ENCODE peak calls at places on chromosome 3, in eight cellular contexts. One of them, this sample, is unnamed.

GRCh38 chr3:140777631-140778030 is 99.8 kb downstream of the TRIM42 start:
- DNase-seq in GM23338: no peak
- DNase-seq in stomach: no peak
- DNase-seq in coronary artery: no peak
- DNase-seq in cardiac muscle cell: no peak
- DNase-seq in fibroblast of lung: no peak
- DNase-seq in body of pancreas: no peak
- DNase-seq in mammary epithelial cell: no peak
- DNase-seq in this sample: no peak

GRCh38 chr3:1048558-1048957 is 44.3 kb upstream of the CNTN6 start:
- DNase-seq in GM23338: no peak
- DNase-seq in cardiac muscle cell: no peak
- DNase-seq in fibroblast of lung: no peak
- DNase-seq in body of pancreas: no peak
- DNase-seq in coronary artery: no peak
- DNase-seq in mammary epithelial cell: no peak
- DNase-seq in stomach: no peak
- DNase-seq in this sample: no peak

GRCh38 chr3:65080432-65080831 is 392.6 kb upstream of the ADAMTS9 start:
- DNase-seq in body of pancreas: no peak
- DNase-seq in coronary artery: no peak
- DNase-seq in mammary epithelial cell: no peak
- DNase-seq in cardiac muscle cell: no peak
- DNase-seq in stomach: no peak
- DNase-seq in fibroblast of lung: no peak
- DNase-seq in GM23338: peak
- DNase-seq in this sample: no peak

GRCh38 chr3:14863324-14864100 is 44.8 kb downstream of the FGD5 start:
- DNase-seq in GM23338: peak
- DNase-seq in body of pancreas: no peak
- DNase-seq in coronary artery: no peak
- DNase-seq in mammary epithelial cell: no peak
- DNase-seq in fibroblast of lung: no peak
- DNase-seq in cardiac muscle cell: no peak
- DNase-seq in stomach: no peak
- DNase-seq in this sample: no peak

GRCh38 chr3:139732729-139733128 is 55.0 kb upstream of the NMNAT3 start:
- DNase-seq in GM23338: no peak
- DNase-seq in stomach: no peak
- DNase-seq in cardiac muscle cell: no peak
- DNase-seq in body of pancreas: no peak
- DNase-seq in fibroblast of lung: no peak
- DNase-seq in mammary epithelial cell: no peak
- DNase-seq in coronary artery: no peak
- DNase-seq in this sample: no peak

GRCh38 chr3:42655980-42656679 is 2.6 kb downstream of the ZBTB47 start:
- DNase-seq in stomach: no peak
- DNase-seq in fibroblast of lung: peak
- DNase-seq in GM23338: peak
- DNase-seq in coronary artery: peak
- DNase-seq in body of pancreas: no peak
- DNase-seq in mammary epithelial cell: peak
- DNase-seq in cardiac muscle cell: peak
- DNase-seq in this sample: peak

GRCh38 chr3:111156506-111156905 is 84.9 kb downstream of the NECTIN3 start:
- DNase-seq in body of pancreas: no peak
- DNase-seq in GM23338: peak
- DNase-seq in fibroblast of lung: no peak
- DNase-seq in mammary epithelial cell: no peak
- DNase-seq in stomach: no peak
- DNase-seq in coronary artery: no peak
- DNase-seq in cardiac muscle cell: peak
- DNase-seq in this sample: no peak

GRCh38 chr3:184129012-184129411 is 6.1 kb upstream of the EIF2B5 start:
- DNase-seq in GM23338: peak
- DNase-seq in stomach: peak
- DNase-seq in fibroblast of lung: peak
- DNase-seq in mammary epithelial cell: peak
- DNase-seq in coronary artery: no peak
- DNase-seq in body of pancreas: no peak
- DNase-seq in cardiac muscle cell: peak
- DNase-seq in this sample: no peak

GRCh38 chr3:110685630-110686029 is 386.0 kb upstream of the NECTIN3 start:
- DNase-seq in cardiac muscle cell: no peak
- DNase-seq in GM23338: peak
- DNase-seq in stomach: no peak
- DNase-seq in coronary artery: no peak
- DNase-seq in fibroblast of lung: no peak
- DNase-seq in mammary epithelial cell: no peak
- DNase-seq in body of pancreas: no peak
- DNase-seq in this sample: no peak

GRCh38 chr3:41963823-41964222 is 1.9 kb upstream of the ULK4 start:
- DNase-seq in mammary epithelial cell: no peak
- DNase-seq in GM23338: no peak
- DNase-seq in body of pancreas: no peak
- DNase-seq in stomach: no peak
- DNase-seq in cardiac muscle cell: no peak
- DNase-seq in fibroblast of lung: no peak
- DNase-seq in coronary artery: no peak
- DNase-seq in this sample: no peak

GRCh38 chr3:8773941-8774542 is 4.6 kb upstream of the OXTR start:
- DNase-seq in stomach: no peak
- DNase-seq in mammary epithelial cell: no peak
- DNase-seq in cardiac muscle cell: no peak
- DNase-seq in body of pancreas: no peak
- DNase-seq in coronary artery: no peak
- DNase-seq in GM23338: no peak
- DNase-seq in fibroblast of lung: no peak
- DNase-seq in this sample: no peak

GRCh38 chr3:95399580-95399979 is 1336.7 kb downstream of the NSUN3 start:
- DNase-seq in fibroblast of lung: no peak
- DNase-seq in stomach: no peak
- DNase-seq in coronary artery: no peak
- DNase-seq in cardiac muscle cell: no peak
- DNase-seq in mammary epithelial cell: no peak
- DNase-seq in GM23338: no peak
- DNase-seq in body of pancreas: no peak
- DNase-seq in this sample: peak

GRCh38 chr3:197926418-197926817 is 23.6 kb upstream of the RPL35A start:
- DNase-seq in body of pancreas: no peak
- DNase-seq in stomach: no peak
- DNase-seq in coronary artery: no peak
- DNase-seq in fibroblast of lung: no peak
- DNase-seq in cardiac muscle cell: no peak
- DNase-seq in mammary epithelial cell: no peak
- DNase-seq in GM23338: peak
- DNase-seq in this sample: no peak

GRCh38 chr3:43960448-43960840 is 269.7 kb downstream of the ABHD5 start:
- DNase-seq in cardiac muscle cell: peak
- DNase-seq in stomach: no peak
- DNase-seq in GM23338: no peak
- DNase-seq in body of pancreas: no peak
- DNase-seq in fibroblast of lung: peak
- DNase-seq in coronary artery: no peak
- DNase-seq in mammary epithelial cell: no peak
- DNase-seq in this sample: no peak

GRCh38 chr3:74575857-74576256 is 38.6 kb downstream of the CNTN3 start:
- DNase-seq in coronary artery: no peak
- DNase-seq in mammary epithelial cell: no peak
- DNase-seq in fibroblast of lung: no peak
- DNase-seq in body of pancreas: no peak
- DNase-seq in GM23338: peak
- DNase-seq in cardiac muscle cell: no peak
- DNase-seq in stomach: no peak
- DNase-seq in this sample: no peak

GRCh38 chr3:172203522-172204258 is 164.3 kb downstream of the FNDC3B start:
- DNase-seq in coronary artery: no peak
- DNase-seq in body of pancreas: peak
- DNase-seq in GM23338: no peak
- DNase-seq in mammary epithelial cell: peak
- DNase-seq in cardiac muscle cell: peak
- DNase-seq in stomach: peak
- DNase-seq in fibroblast of lung: no peak
- DNase-seq in this sample: no peak

GRCh38 chr3:172201136-172201989 is 162.0 kb downstream of the FNDC3B start:
- DNase-seq in coronary artery: peak
- DNase-seq in fibroblast of lung: peak
- DNase-seq in cardiac muscle cell: peak
- DNase-seq in body of pancreas: peak
- DNase-seq in mammary epithelial cell: peak
- DNase-seq in GM23338: no peak
- DNase-seq in stomach: peak
- DNase-seq in this sample: no peak

GRCh38 chr3:172204716-172205115 is 165.3 kb downstream of the FNDC3B start:
- DNase-seq in stomach: no peak
- DNase-seq in cardiac muscle cell: no peak
- DNase-seq in fibroblast of lung: no peak
- DNase-seq in coronary artery: no peak
- DNase-seq in body of pancreas: no peak
- DNase-seq in mammary epithelial cell: no peak
- DNase-seq in GM23338: no peak
- DNase-seq in this sample: no peak

GRCh38 chr3:172201990-172202318 is 162.6 kb downstream of the FNDC3B start:
- DNase-seq in mammary epithelial cell: peak
- DNase-seq in cardiac muscle cell: peak
- DNase-seq in fibroblast of lung: peak
- DNase-seq in stomach: no peak
- DNase-seq in GM23338: no peak
- DNase-seq in coronary artery: no peak
- DNase-seq in body of pancreas: no peak
- DNase-seq in this sample: no peak

GRCh38 chr3:172202797-172203196 is 163.4 kb downstream of the FNDC3B start:
- DNase-seq in cardiac muscle cell: no peak
- DNase-seq in fibroblast of lung: no peak
- DNase-seq in mammary epithelial cell: no peak
- DNase-seq in GM23338: no peak
- DNase-seq in stomach: no peak
- DNase-seq in body of pancreas: no peak
- DNase-seq in coronary artery: no peak
- DNase-seq in this sample: no peak
- TF ChIP-seq CTCF in cardiac muscle cell: peak
- TF ChIP-seq CTCF in fibroblast of lung: no peak
- TF ChIP-seq CTCF in mammary epithelial cell: no peak
- TF ChIP-seq CTCF in GM23338: no peak
- TF ChIP-seq CTCF in stomach: no peak
- TF ChIP-seq CTCF in body of pancreas: no peak
- TF ChIP-seq CTCF in coronary artery: no peak
- TF ChIP-seq CTCF in this sample: no peak

GRCh38 chr3:177932750-177933660 is 603.2 kb upstream of the KCNMB2 start:
- DNase-seq in stomach: no peak
- DNase-seq in cardiac muscle cell: peak
- DNase-seq in coronary artery: no peak
- DNase-seq in body of pancreas: no peak
- DNase-seq in fibroblast of lung: no peak
- DNase-seq in mammary epithelial cell: no peak
- DNase-seq in GM23338: no peak
- DNase-seq in this sample: no peak

GRCh38 chr3:177932346-177932745 is 603.9 kb upstream of the KCNMB2 start:
- DNase-seq in cardiac muscle cell: peak
- DNase-seq in fibroblast of lung: no peak
- DNase-seq in GM23338: no peak
- DNase-seq in coronary artery: no peak
- DNase-seq in stomach: no peak
- DNase-seq in mammary epithelial cell: no peak
- DNase-seq in body of pancreas: no peak
- DNase-seq in this sample: no peak

GRCh38 chr3:177935008-177935407 is 601.2 kb upstream of the KCNMB2 start:
- DNase-seq in GM23338: no peak
- DNase-seq in mammary epithelial cell: no peak
- DNase-seq in stomach: no peak
- DNase-seq in cardiac muscle cell: no peak
- DNase-seq in fibroblast of lung: no peak
- DNase-seq in body of pancreas: no peak
- DNase-seq in coronary artery: no peak
- DNase-seq in this sample: no peak

GRCh38 chr3:177931346-177931745 is 604.9 kb upstream of the KCNMB2 start:
- DNase-seq in fibroblast of lung: no peak
- DNase-seq in mammary epithelial cell: no peak
- DNase-seq in stomach: no peak
- DNase-seq in cardiac muscle cell: no peak
- DNase-seq in body of pancreas: no peak
- DNase-seq in coronary artery: no peak
- DNase-seq in GM23338: no peak
- DNase-seq in this sample: no peak

DNA sequence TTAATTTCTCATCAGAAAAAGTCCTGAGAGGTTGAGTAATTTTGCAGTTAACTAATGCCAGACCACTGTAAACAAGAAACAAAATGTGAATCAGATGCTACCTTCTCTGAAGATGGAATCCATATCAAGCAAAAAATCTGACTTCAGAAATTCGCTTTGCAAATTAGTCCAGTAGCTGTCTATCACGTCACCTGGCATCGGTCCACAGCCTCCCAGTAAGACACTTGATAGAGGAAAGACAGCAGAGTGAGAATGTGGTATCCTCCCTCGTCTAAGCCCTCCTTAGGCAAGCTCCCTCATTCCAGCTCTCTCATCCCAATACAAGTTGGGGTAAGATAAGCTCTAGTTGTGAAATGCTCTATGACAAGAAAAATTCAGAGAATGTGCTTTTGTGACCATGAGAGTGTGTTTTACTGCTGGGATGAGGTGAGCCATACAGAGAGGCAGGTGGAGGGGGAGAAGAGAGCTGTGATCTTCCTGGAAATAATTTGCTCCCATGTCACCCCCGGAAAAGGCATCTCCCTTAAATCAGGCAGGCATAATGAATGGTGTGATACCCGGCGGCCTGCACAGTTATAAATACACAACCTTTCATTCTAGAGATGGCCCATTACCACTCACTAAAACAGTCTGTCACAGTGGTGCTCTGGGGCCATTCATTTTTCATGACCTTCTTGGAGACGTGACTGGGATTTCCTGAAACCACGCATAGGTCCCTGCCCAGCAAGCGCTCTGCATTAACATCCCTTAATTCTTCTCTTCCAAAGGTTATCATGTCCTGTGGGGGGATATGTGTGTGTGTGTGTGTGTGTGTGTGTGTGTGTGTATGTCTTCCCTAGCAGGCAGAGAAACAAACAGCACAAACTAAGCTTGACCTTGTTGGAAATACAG is 602.0 kb upstream of the KCNMB2 start:
- DNase-seq in body of pancreas: peak
- DNase-seq in mammary epithelial cell: no peak
- DNase-seq in cardiac muscle cell: peak
- DNase-seq in GM23338: peak
- DNase-seq in fibroblast of lung: peak
- DNase-seq in stomach: no peak
- DNase-seq in coronary artery: no peak
- DNase-seq in this sample: no peak
- H3K27ac ChIP-seq in body of pancreas: no peak
- H3K27ac ChIP-seq in mammary epithelial cell: no peak
- H3K27ac ChIP-seq in cardiac muscle cell: no peak
- H3K27ac ChIP-seq in GM23338: no peak
- H3K27ac ChIP-seq in fibroblast of lung: no peak
- H3K27ac ChIP-seq in stomach: no peak
- H3K27ac ChIP-seq in coronary artery: peak
- H3K27ac ChIP-seq in this sample: no peak

GRCh38 chr3:27072943-27073725 is 296.0 kb downstream of the NEK10 start:
- DNase-seq in fibroblast of lung: no peak
- DNase-seq in stomach: no peak
- DNase-seq in mammary epithelial cell: no peak
- DNase-seq in coronary artery: no peak
- DNase-seq in GM23338: no peak
- DNase-seq in body of pancreas: no peak
- DNase-seq in cardiac muscle cell: no peak
- DNase-seq in this sample: no peak
- TF ChIP-seq CTCF in fibroblast of lung: no peak
- TF ChIP-seq CTCF in stomach: no peak
- TF ChIP-seq CTCF in mammary epithelial cell: no peak
- TF ChIP-seq CTCF in coronary artery: no peak
- TF ChIP-seq CTCF in GM23338: no peak
- TF ChIP-seq CTCF in body of pancreas: no peak
- TF ChIP-seq CTCF in cardiac muscle cell: no peak
- TF ChIP-seq CTCF in this sample: no peak

GRCh38 chr3:11288786-11289637 is 16.8 kb downstream of the ATG7 start:
- DNase-seq in coronary artery: no peak
- DNase-seq in GM23338: no peak
- DNase-seq in body of pancreas: no peak
- DNase-seq in fibroblast of lung: peak
- DNase-seq in cardiac muscle cell: peak
- DNase-seq in mammary epithelial cell: peak
- DNase-seq in stomach: no peak
- DNase-seq in this sample: peak
- H3K27ac ChIP-seq in coronary artery: peak
- H3K27ac ChIP-seq in GM23338: no peak
- H3K27ac ChIP-seq in body of pancreas: no peak
- H3K27ac ChIP-seq in fibroblast of lung: peak
- H3K27ac ChIP-seq in cardiac muscle cell: no peak
- H3K27ac ChIP-seq in mammary epithelial cell: peak
- H3K27ac ChIP-seq in stomach: peak
- H3K27ac ChIP-seq in this sample: peak

This sample was measured in RWPE1.